ENCODE peak calls at places on chromosomes 7 and 10, in four cellular contexts. P, O, T and J are unnamed samples.

GRCh38 chr7:146660839-146661238 is 544.2 kb downstream of the CNTNAP2 start:
- DNase-seq in P (no peak), O (no peak), T (no peak), J (no peak)

GRCh38 chr10:97849491-97850402 is at the start of gene GOLGA7B:
- DNase-seq in P (no peak), O (no peak), T (peak; percentile 52), J (peak; percentile 23)

GRCh38 chr10:28892818-28893547 is 215.7 kb downstream of the BAMBI start:
- DNase-seq in P (peak; percentile 58), O (no peak), T (peak; percentile 30), J (no peak)

GRCh38 chr10:78225611-78226010 is 191.9 kb downstream of the RPS24 start:
- DNase-seq in P (no peak), O (no peak), T (no peak), J (no peak)

GRCh38 chr7:111654414-111654813 is 92.1 kb upstream of the IMMP2L start:
- DNase-seq in P (no peak), O (no peak), T (no peak), J (no peak)

GRCh38 chr7:4882169-4882741 is 1.3 kb downstream of the RADIL start:
- DNase-seq in P (no peak), O (no peak), T (peak; percentile 74), J (no peak)

GRCh38 chr7:133167300-133167699 is 85.4 kb upstream of the CHCHD3 start:
- DNase-seq in P (no peak), O (no peak), T (no peak), J (no peak)

GRCh38 chr10:97722980-97723379 is 9.4 kb downstream of the MARVELD1 start:
- DNase-seq in P (no peak), O (no peak), T (no peak), J (no peak)

GRCh38 chr10:129468187-129468586 is 1.1 kb downstream of the MGMT start:
- DNase-seq in P (no peak), O (no peak), T (no peak), J (no peak)

GRCh38 chr10:121553861-121554264 is 44.4 kb downstream of the FGFR2 start:
- DNase-seq in P (peak; percentile 87), O (no peak), T (no peak), J (no peak)

GRCh38 chr10:102118867-102119266 is 1.3 kb downstream of the LDB1 start:
- DNase-seq in P (peak; percentile 31), O (no peak), T (peak; percentile 38), J (no peak)

GRCh38 chr7:116197355-116197754 is 13.0 kb upstream of the TES start:
- DNase-seq in P (no peak), O (no peak), T (no peak), J (no peak)